ENCODE peak calls at places on chromosomes 3 and 15, in six cellular contexts. H is lower lobe of right lung; T is IMR-90; I is effector memory CD4-positive, alpha-beta T cell; U is gastrocnemius medialis; D is upper lobe of right lung. O is an unnamed sample.

GRCh38 chr3:50241163-50241562 is 5.2 kb downstream of the GNAI2 start:
- DNase-seq in H (no peak), T (no peak), I (no peak), U (no peak), D (no peak), O (peak; percentile 41)

GRCh38 chr3:56702487-56703315 is 19.6 kb upstream of the TASOR start:
- DNase-seq in H (no peak), T (peak; percentile 76), I (peak; percentile 13), U (peak; percentile 32), D (no peak), O (peak; percentile 20)

GRCh38 chr3:194387926-194388418 is 11.1 kb downstream of the GP5 start:
- DNase-seq in H (no peak), T (no peak), I (no peak), U (no peak), D (peak; percentile 46), O (no peak)

GRCh38 chr3:164407111-164407510 is 671.2 kb downstream of the SI start:
- DNase-seq in H (no peak), T (no peak), I (no peak), U (no peak), D (no peak), O (no peak)

GRCh38 chr3:161977063-161977462 is 480.5 kb downstream of the OTOL1 start:
- DNase-seq in H (no peak), T (peak; percentile 44), I (no peak), U (no peak), D (no peak), O (no peak)

GRCh38 chr15:90336705-90337141 is 15.4 kb upstream of the ZNF774 start:
- DNase-seq in H (peak; percentile 48), T (peak; percentile 85), I (no peak), U (no peak), D (no peak), O (no peak)

GRCh38 chr3:52315977-52316764 is at the start of gene DNAH1:
- DNase-seq in H (no peak), T (no peak), I (no peak), U (no peak), D (no peak), O (no peak)

GRCh38 chr3:152317184-152317583 is 48.5 kb downstream of the MBNL1 start:
- DNase-seq in H (no peak), T (no peak), I (no peak), U (no peak), D (no peak), O (no peak)

GRCh38 chr15:41796457-41796856 is 22.2 kb downstream of the MAPKBP1 start:
- DNase-seq in H (no peak), T (peak; percentile 68), I (no peak), U (no peak), D (no peak), O (no peak)

GRCh38 chr15:63073497-63074172 is 31.1 kb downstream of the TPM1 start:
- DNase-seq in H (no peak), T (no peak), I (no peak), U (no peak), D (no peak), O (no peak)

GRCh38 chr3:169122407-169122806 is 541.1 kb downstream of the MECOM start:
- DNase-seq in H (no peak), T (no peak), I (no peak), U (no peak), D (no peak), O (no peak)

GRCh38 chr3:63557912-63558311 is 94.6 kb upstream of the SNTN start:
- DNase-seq in H (no peak), T (no peak), I (no peak), U (no peak), D (no peak), O (no peak)

GRCh38 chr15:95972136-95972553 is 358.4 kb upstream of the NR2F2 start:
- DNase-seq in H (no peak), T (peak; percentile 85), I (no peak), U (no peak), D (no peak), O (no peak)

GRCh38 chr3:64677961-64678716 is 9.7 kb downstream of the ADAMTS9 start:
- DNase-seq in H (no peak), T (no peak), I (no peak), U (no peak), D (no peak), O (no peak)

GRCh38 chr3:56915969-56916586 is 114.3 kb upstream of the ARHGEF3 start:
- DNase-seq in H (peak; percentile 62), T (no peak), I (peak; percentile 60), U (no peak), D (no peak), O (peak; percentile 55)

GRCh38 chr15:23457890-23458289 is 10.8 kb upstream of the GOLGA6L2 start:
- DNase-seq in H (no peak), T (no peak), I (no peak), U (no peak), D (no peak), O (no peak)

GRCh38 chr15:100689500-100689899 is 87.1 kb downstream of the ASB7 start:
- DNase-seq in H (no peak), T (no peak), I (no peak), U (no peak), D (peak; percentile 26), O (no peak)
- H3K27ac ChIP-seq in H (no peak overlapping the region), T (no peak overlapping the region), I (no peak overlapping the region), U (no peak overlapping the region), D (no peak overlapping the region), O (no peak overlapping the region)

GRCh38 chr15:91952216-91952615 is 98.7 kb downstream of the SLCO3A1 start:
- DNase-seq in H (no peak), T (no peak), I (no peak), U (no peak), D (no peak), O (no peak)
- H3K4me3 ChIP-seq in H (no peak overlapping the region), T (no peak overlapping the region), I (no peak overlapping the region), U (no peak overlapping the region), D (no peak overlapping the region), O (no peak overlapping the region)

GRCh38 chr3:160677459-160677901 is 520 bp downstream of the ARL14 start:
- DNase-seq in H (no peak), T (peak; percentile 9), I (no peak), U (no peak), D (no peak), O (no peak)
- H3K27ac ChIP-seq in H (no peak overlapping the region), T (no peak overlapping the region), I (no peak overlapping the region), U (no peak overlapping the region), D (no peak overlapping the region), O (no peak overlapping the region)

GRCh38 chr3:130841357-130841756 is 52.5 kb upstream of the ATP2C1 start:
- DNase-seq in H (no peak), T (no peak), I (no peak), U (no peak), D (no peak), O (no peak)

GRCh38 chr3:130835483-130835882 is 58.4 kb upstream of the ATP2C1 start:
- DNase-seq in H (no peak), T (no peak), I (no peak), U (no peak), D (no peak), O (no peak)

GRCh38 chr3:130838898-130839572 is 54.8 kb upstream of the ATP2C1 start:
- DNase-seq in H (no peak), T (no peak), I (no peak), U (no peak), D (no peak), O (no peak)

GRCh38 chr3:130843441-130843840 is 50.4 kb upstream of the ATP2C1 start:
- DNase-seq in H (no peak), T (no peak), I (no peak), U (peak; percentile 86), D (no peak), O (peak; percentile 38)

GRCh38 chr3:130839815-130840214 is 54.1 kb upstream of the ATP2C1 start:
- DNase-seq in H (no peak), T (no peak), I (no peak), U (peak; percentile 25), D (no peak), O (no peak)
- H3K4me3 ChIP-seq in H (no peak overlapping the region), T (no peak overlapping the region), I (no peak overlapping the region), U (no peak overlapping the region), D (no peak overlapping the region), O (no peak overlapping the region)

GRCh38 chr15:81265944-81266775 is 57.8 kb downstream of the STARD5 start:
- DNase-seq in H (peak; percentile 84), T (peak; percentile 80), I (peak; percentile 55), U (peak; percentile 63), D (peak; percentile 86), O (peak; percentile 81)
- H3K27ac ChIP-seq in H (no peak overlapping the region), T (no peak overlapping the region), I (no peak overlapping the region), U (no peak overlapping the region), D (no peak overlapping the region), O (no peak overlapping the region)